ENCODE peak calls at places on chromosomes 2 and 18, in four cellular contexts. D, E, A and J are unnamed samples.

GRCh38 chr18:42306208-42306980 is 351.4 kb downstream of the PIK3C3 start:
- DNase-seq in D (no peak), E (peak), A (no peak), J (no peak)

GRCh38 chr2:11140492-11140891 is 14.8 kb upstream of the SLC66A3 start:
- DNase-seq in D (peak), E (peak), A (no peak), J (no peak)

GRCh38 chr2:26840937-26841610 is 6.9 kb upstream of the DPYSL5 start:
- DNase-seq in D (no peak), E (no peak), A (no peak), J (no peak)

GRCh38 chr2:55862673-55863390 is 60.8 kb downstream of the EFEMP1 start:
- DNase-seq in D (peak), E (peak), A (peak), J (peak)

GRCh38 chr2:62045017-62045543 is 139.6 kb downstream of the COMMD1 start:
- DNase-seq in D (no peak), E (no peak), A (no peak), J (no peak)

GRCh38 chr2:177783835-177784448 is 288.6 kb downstream of the PDE11A start:
- DNase-seq in D (peak), E (peak), A (no peak), J (no peak)

GRCh38 chr18:13558132-13558531 is 168.2 kb downstream of the FAM210A start:
- DNase-seq in D (peak), E (peak), A (no peak), J (no peak)

GRCh38 chr18:36492604-36493329 is 195.3 kb downstream of the FHOD3 start:
- DNase-seq in D (no peak), E (no peak), A (no peak), J (no peak)

GRCh38 chr2:149662556-149662955 is 75.0 kb upstream of the MMADHC start:
- DNase-seq in D (no peak), E (no peak), A (no peak), J (no peak)

GRCh38 chr2:163774862-163775261 is 39.1 kb upstream of the FIGN start:
- DNase-seq in D (peak), E (peak), A (no peak), J (peak)

GRCh38 chr2:163785162-163785561 is 49.4 kb upstream of the FIGN start:
- DNase-seq in D (no peak), E (no peak), A (no peak), J (no peak)

GRCh38 chr2:163775304-163775703 is 39.5 kb upstream of the FIGN start:
- DNase-seq in D (peak), E (peak), A (no peak), J (no peak)

GRCh38 chr2:163778045-163778753 is 42.4 kb upstream of the FIGN start:
- DNase-seq in D (peak), E (peak), A (no peak), J (peak)

DNA sequence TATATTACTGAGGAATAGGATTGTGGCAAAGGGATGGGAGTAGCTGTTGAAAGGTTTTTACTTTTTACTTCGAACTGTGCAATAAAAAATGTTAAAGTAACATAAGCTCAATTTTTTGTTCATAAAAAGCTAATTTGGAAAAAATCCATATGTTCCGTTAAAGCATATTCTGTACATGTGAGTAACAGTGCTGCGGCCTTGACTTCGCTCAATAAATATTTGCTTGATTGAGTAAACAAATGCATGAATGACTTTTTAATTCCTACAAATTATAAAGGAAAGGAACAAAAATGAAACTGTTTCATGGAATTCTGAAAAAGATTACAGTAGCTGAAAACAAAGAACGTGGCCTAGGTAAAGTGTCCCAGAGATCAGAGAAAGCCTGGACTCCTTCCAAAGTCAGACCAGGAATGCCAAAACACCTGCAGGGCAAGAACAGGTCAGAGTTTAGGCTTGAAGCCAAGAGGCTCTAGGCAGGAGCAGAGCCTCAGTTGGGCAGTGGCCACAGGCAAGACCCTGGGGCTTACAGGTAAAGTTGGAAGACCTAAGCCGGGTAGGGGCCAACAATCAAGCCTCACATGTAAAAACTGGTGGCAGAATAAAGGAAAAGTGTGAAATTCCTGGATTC is 44.3 kb upstream of the FIGN start:
- DNase-seq in D (no peak), E (no peak), A (no peak), J (no peak)
- TF ChIP-seq CTCF in D (no peak), E (no peak), A (no peak), J (no peak)

GRCh38 chr18:4878480-4878879 is 318.6 kb downstream of the AKAIN1 start:
- DNase-seq in D (no peak), E (no peak), A (no peak), J (no peak)
- TF ChIP-seq CTCF in D (no peak), E (no peak), A (no peak), J (no peak)

GRCh38 chr18:62738638-62739037 is 23.3 kb downstream of the PHLPP1 start:
- DNase-seq in D (no peak), E (no peak), A (no peak), J (no peak)
- TF ChIP-seq CTCF in D (no peak), E (no peak), A (no peak), J (no peak)

GRCh38 chr2:107936427-107937359 is 49.6 kb upstream of the SLC5A7 start:
- DNase-seq in D (no peak), E (peak), A (no peak), J (no peak)
- TF ChIP-seq CTCF in D (peak), E (peak), A (no peak), J (peak)

GRCh38 chr2:215066138-215066537 is 72.3 kb downstream of the ABCA12 start:
- DNase-seq in D (no peak), E (no peak), A (no peak), J (no peak)

GRCh38 chr2:215068399-215068798 is 70.0 kb downstream of the ABCA12 start:
- DNase-seq in D (no peak), E (no peak), A (no peak), J (no peak)

DNA sequence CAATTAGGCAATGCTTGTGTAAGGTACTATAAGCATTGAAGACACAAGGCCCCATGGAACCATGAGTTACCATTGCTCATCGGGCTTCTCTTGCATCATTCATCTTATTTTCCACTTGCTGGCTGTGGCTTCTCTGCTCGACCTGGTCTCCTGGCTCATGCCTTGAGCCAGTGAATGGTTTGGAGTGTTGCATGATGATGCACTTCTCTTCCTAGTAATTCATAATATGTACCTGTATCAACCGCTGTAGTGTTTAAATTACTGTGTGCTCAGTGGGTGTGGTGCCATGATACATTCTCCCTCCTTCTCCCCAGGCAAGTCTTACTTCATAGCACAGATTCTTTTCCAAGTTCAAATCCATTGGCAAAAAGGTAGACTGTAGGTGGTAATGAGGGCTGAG is 66.8 kb downstream of the ABCA12 start:
- DNase-seq in D (no peak), E (no peak), A (no peak), J (no peak)
- TF ChIP-seq CTCF in D (no peak), E (no peak), A (no peak), J (no peak)

DNA sequence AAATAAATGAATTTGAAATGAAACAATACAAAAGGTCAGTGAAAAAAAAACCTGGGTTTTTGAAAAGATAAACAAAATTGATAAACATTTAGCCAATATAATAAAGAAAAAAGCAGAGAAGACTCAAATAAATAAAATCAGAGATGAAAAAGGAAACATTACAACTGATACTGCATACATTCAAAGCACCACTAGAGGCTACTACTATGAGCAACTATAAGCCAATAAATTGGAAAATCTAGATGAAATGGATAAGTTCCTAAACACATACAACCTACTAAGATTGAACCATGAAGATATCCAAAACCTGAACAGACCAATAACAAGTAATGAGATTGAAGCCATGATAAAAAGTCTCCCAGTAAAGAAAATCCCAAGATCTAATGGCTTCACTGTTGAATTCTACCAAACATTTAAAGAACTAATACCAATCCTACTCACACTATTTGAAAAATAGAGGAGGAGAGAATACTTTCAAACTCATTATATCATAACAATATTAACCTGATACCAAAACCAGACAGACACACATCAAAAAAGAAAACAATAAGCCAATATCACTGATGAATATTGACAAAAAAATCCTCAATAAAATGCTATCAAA is 80.8 kb upstream of the CERS6 start:
- DNase-seq in D (no peak), E (peak), A (no peak), J (no peak)
- TF ChIP-seq CTCF in D (peak), E (peak), A (no peak), J (peak)

GRCh38 chr2:191349990-191350389 is 104.8 kb downstream of the MYO1B start:
- DNase-seq in D (no peak), E (no peak), A (no peak), J (no peak)
- TF ChIP-seq CTCF in D (no peak), E (no peak), A (no peak), J (no peak)